ENCODE peak calls at places on chromosomes 12 and 14, in ten cellular contexts. A, R, U, Q, K, H, J, M, C and F are unnamed samples.

GRCh38 chr12:32102234-32102633 is 4.4 kb upstream of the BICD1 start:
- DNase-seq in Q (peak; percentile 57), C (no peak), J (no peak), R (no peak), U (no peak), M (no peak), K (peak; percentile 36), A (no peak), H (no peak), F (no peak)

GRCh38 chr14:49526101-49526500 is 60.1 kb downstream of the RPS29 start:
- DNase-seq in U (no peak), M (no peak), H (no peak), A (no peak), R (no peak), Q (no peak), C (no peak), K (no peak), J (no peak), F (no peak)

GRCh38 chr12:111446044-111446581 is 40.4 kb downstream of the SH2B3 start:
- DNase-seq in M (peak; percentile 79), H (peak; percentile 73), Q (no peak), R (no peak), J (no peak), C (no peak), A (peak; percentile 86), U (no peak), K (peak; percentile 75), F (no peak)

GRCh38 chr14:26218858-26219257 is 379.0 kb downstream of the NOVA1 start:
- DNase-seq in M (no peak), K (no peak), A (no peak), C (no peak), U (no peak), H (no peak), R (no peak), J (no peak), Q (no peak), F (no peak)

GRCh38 chr12:125329239-125330238 is 264.3 kb downstream of the AACS start:
- DNase-seq in H (no peak), Q (no peak), J (no peak), A (peak; percentile 76), M (no peak), K (no peak), U (no peak), C (no peak), R (no peak), F (no peak)

GRCh38 chr12:4849024-4849594 is 60.6 kb upstream of the KCNA1 start:
- DNase-seq in Q (no peak), U (no peak), C (peak; percentile 42), K (peak; percentile 58), M (no peak), R (no peak), J (no peak), A (no peak), H (no peak), F (no peak)

GRCh38 chr14:81137316-81137715 is 83.4 kb downstream of the GTF2A1 start:
- DNase-seq in R (peak; percentile 30), H (no peak), U (no peak), C (peak; percentile 46), J (no peak), A (no peak), M (no peak), K (peak; percentile 40), Q (peak; percentile 46), F (peak; percentile 26)

GRCh38 chr12:120944645-120945217 is 33.6 kb upstream of the HNF1A start:
- DNase-seq in A (no peak), C (peak; percentile 62), K (peak; percentile 50), J (peak; percentile 57), U (no peak), M (peak; percentile 41), R (peak; percentile 9), H (peak; percentile 87), Q (no peak), F (no peak)